ENCODE peak calls at places on chromosomes 7 and 10, in six cellular contexts. X is GM23338; K is right lobe of liver; G is GM23248; M is CD8-positive, alpha-beta T cell; S is right cardiac atrium. P is an unnamed sample. For H3K4me1, the result is how much of the 10 kb centered on the place peaks cover.

GRCh38 chr7:46854958-46855473 is 726.9 kb downstream of the TNS3 start:
- DNase-seq in X (no peak), S (no peak), G (peak), M (no peak), K (no peak), P (no peak)

GRCh38 chr10:21402606-21403083 is 122.8 kb downstream of the SKIDA1 start:
- DNase-seq in K (no peak), X (no peak), M (no peak), G (peak), S (no peak), P (peak)

GRCh38 chr10:132580617-132581016 is 43.0 kb downstream of the INPP5A start:
- DNase-seq in X (no peak), S (no peak), G (no peak), M (no peak), K (no peak), P (no peak)

GRCh38 chr7:146565872-146566271 is 449.3 kb downstream of the CNTNAP2 start:
- DNase-seq in M (no peak), X (peak), G (no peak), K (no peak), S (no peak), P (no peak)

GRCh38 chr10:70925377-70926214 is 37.2 kb upstream of the PCBD1 start:
- DNase-seq in M (peak), X (peak), K (no peak), G (peak), S (peak), P (peak)

GRCh38 chr10:987635-987905 is 664 bp upstream of the GTPBP4 start:
- DNase-seq in K (no peak), G (peak), M (no peak), X (peak), S (no peak), P (peak)

GRCh38 chr10:105699504-105699903 is 1058.4 kb downstream of the SORCS3 start:
- DNase-seq in K (no peak), G (no peak), M (no peak), X (peak), S (no peak), P (no peak)

GRCh38 chr10:133229265-133230022 is 573 bp upstream of the UTF1 start:
- DNase-seq in S (no peak), X (peak), K (no peak), G (peak), M (no peak), P (no peak)

GRCh38 chr7:95441042-95441823 is 6.4 kb upstream of the PON2 start:
- DNase-seq in K (no peak), M (no peak), X (no peak), G (no peak), S (no peak), P (no peak)

GRCh38 chr10:86870679-86871078 is 86.7 kb downstream of the MMRN2 start:
- DNase-seq in G (no peak), M (no peak), S (no peak), X (no peak), K (no peak), P (peak)
- H3K4me1 ChIP-seq in G (under half), M (under half), S (under half), X (half or more), K (under half), P (half or more)

DNA sequence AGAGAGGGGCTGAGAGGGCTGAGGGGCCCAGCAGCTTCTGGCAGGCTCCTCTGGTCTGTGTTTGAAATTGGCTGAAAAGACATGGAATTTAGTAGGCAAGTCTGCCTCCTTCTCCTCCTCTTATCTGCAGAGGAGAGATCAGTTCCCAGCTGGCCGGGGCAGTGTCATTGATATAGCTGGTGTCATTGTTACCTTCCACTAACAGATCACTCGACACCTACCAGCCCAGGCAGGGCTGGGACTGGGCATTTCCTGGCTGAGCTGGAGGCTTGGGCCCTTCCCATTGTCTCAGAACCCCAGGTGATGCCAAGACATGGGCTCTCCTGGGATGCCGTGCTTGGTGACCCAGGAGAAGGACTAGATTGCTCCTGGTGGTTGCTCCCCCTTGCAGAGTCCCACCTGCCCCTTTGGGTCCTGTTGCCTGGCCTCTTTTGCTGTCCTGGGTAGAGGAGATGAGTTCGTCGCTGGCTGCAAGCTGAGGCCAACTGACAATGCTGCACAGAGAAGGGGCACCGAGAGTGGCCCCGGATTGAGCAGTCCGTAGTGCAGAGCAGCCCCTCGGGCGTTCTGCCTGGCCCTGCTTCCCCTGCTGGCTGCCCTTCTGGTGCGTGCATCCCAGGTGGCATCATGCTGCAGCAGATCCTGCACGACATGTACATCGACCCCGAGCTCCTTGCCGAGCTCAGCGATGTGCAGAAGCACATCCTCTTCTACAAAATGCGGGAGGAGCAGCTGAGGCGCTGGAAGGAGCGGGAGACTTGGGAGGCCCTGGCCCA is at the start of gene SH2D4B:
- DNase-seq in K (no peak), S (no peak), M (no peak), G (no peak), X (no peak), P (no peak)
- H3K4me3 ChIP-seq in K (no peak), S (no peak), M (no peak), G (no peak), X (no peak), P (no peak)

GRCh38 chr7:140454657-140455015 is 24.7 kb downstream of the MKRN1 start:
- DNase-seq in G (no peak), K (no peak), M (no peak), X (no peak), S (no peak), P (no peak)

GRCh38 chr7:140456627-140457051 is 22.7 kb downstream of the MKRN1 start:
- DNase-seq in X (no peak), S (peak), M (no peak), G (no peak), K (no peak), P (no peak)

GRCh38 chr7:140458191-140458590 is 21.1 kb downstream of the MKRN1 start:
- DNase-seq in S (no peak), K (no peak), M (no peak), X (no peak), G (no peak), P (peak)

GRCh38 chr7:140453273-140453672 is 26.0 kb downstream of the MKRN1 start:
- DNase-seq in G (no peak), M (no peak), X (no peak), K (no peak), S (no peak), P (no peak)

GRCh38 chr7:140455743-140456142 is 23.6 kb downstream of the MKRN1 start:
- DNase-seq in X (peak), M (no peak), S (no peak), K (no peak), G (no peak), P (peak)
- H3K4me1 ChIP-seq in X (half or more), M (under half), S (under half), K (under half), G (under half), P (under half)

GRCh38 chr7:39606941-39607340 is 16.4 kb upstream of the RALA start:
- DNase-seq in K (no peak), G (no peak), S (no peak), X (no peak), M (no peak), P (no peak)

GRCh38 chr7:39609462-39610149 is 13.8 kb upstream of the RALA start:
- DNase-seq in X (peak), M (no peak), S (peak), G (peak), K (no peak), P (no peak)

GRCh38 chr7:39607865-39608264 is 15.5 kb upstream of the RALA start:
- DNase-seq in G (no peak), K (no peak), S (no peak), X (no peak), M (no peak), P (no peak)

GRCh38 chr7:39608278-39608677 is 15.1 kb upstream of the RALA start:
- DNase-seq in S (no peak), G (no peak), X (peak), M (no peak), K (no peak), P (no peak)

GRCh38 chr7:39609084-39609461 is 14.3 kb upstream of the RALA start:
- DNase-seq in X (no peak), M (no peak), K (no peak), G (peak), S (no peak), P (no peak)
- H3K4me3 ChIP-seq in X (peak), M (peak), K (no peak), G (peak), S (peak), P (no peak)

GRCh38 chr10:103804866-103805265 is 50.5 kb downstream of the SH3PXD2A start:
- DNase-seq in X (no peak), K (no peak), S (no peak), M (no peak), G (no peak), P (no peak)
- H3K4me1 ChIP-seq in X (under half), K (under half), S (under half), M (under half), G (under half), P (under half)

GRCh38 chr10:26000971-26001370 is 66.9 kb downstream of the MYO3A start:
- DNase-seq in X (peak), G (no peak), K (no peak), S (no peak), M (no peak), P (no peak)
- H3K4me3 ChIP-seq in X (no peak), G (no peak), K (no peak), S (no peak), M (no peak), P (no peak)

DNA sequence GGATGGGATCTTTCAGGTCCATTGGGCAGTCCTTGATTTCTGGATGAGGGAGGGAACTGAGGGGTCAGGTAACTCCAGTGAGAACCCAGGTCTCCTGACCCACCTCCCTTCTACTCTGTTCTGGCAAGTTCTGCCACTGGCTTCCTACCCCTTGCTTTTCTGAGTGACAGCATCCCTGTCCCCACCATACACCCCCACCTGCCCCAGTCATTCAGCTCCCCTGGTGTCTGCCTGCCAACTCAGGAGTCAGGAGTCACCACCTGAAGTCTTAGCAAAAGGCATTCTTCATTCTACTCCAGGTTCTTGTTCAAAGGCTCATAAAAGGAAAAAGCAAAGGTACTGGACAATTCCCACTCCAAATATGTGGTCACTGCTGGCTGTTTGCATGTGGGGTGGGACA is 26.6 kb downstream of the CDHR3 start:
- DNase-seq in M (no peak), K (no peak), S (no peak), G (no peak), X (no peak), P (no peak)
- H3K4me1 ChIP-seq in M (under half), K (under half), S (under half), G (under half), X (half or more), P (under half)

GRCh38 chr10:97331304-97331703 is 3.2 kb downstream of the FRAT2 start:
- DNase-seq in M (no peak), X (peak), S (no peak), G (no peak), K (no peak), P (peak)
- H3K4me3 ChIP-seq in M (no peak), X (peak), S (peak), G (peak), K (peak), P (peak)

GRCh38 chr7:73770002-73770859 is at the start of gene CLDN3:
- DNase-seq in S (no peak), K (peak), M (no peak), X (peak), G (peak), P (peak)

GRCh38 chr7:73769481-73770001 is 529 bp downstream of the CLDN3 start:
- DNase-seq in X (no peak), M (no peak), K (no peak), S (no peak), G (no peak), P (no peak)

GRCh38 chr7:73774923-73775322 is 4.9 kb upstream of the CLDN3 start:
- DNase-seq in K (no peak), S (no peak), M (no peak), G (peak), X (no peak), P (no peak)

GRCh38 chr7:73770860-73771665 is 993 bp upstream of the CLDN3 start:
- DNase-seq in K (peak), X (no peak), S (no peak), G (no peak), M (no peak), P (no peak)

DNA sequence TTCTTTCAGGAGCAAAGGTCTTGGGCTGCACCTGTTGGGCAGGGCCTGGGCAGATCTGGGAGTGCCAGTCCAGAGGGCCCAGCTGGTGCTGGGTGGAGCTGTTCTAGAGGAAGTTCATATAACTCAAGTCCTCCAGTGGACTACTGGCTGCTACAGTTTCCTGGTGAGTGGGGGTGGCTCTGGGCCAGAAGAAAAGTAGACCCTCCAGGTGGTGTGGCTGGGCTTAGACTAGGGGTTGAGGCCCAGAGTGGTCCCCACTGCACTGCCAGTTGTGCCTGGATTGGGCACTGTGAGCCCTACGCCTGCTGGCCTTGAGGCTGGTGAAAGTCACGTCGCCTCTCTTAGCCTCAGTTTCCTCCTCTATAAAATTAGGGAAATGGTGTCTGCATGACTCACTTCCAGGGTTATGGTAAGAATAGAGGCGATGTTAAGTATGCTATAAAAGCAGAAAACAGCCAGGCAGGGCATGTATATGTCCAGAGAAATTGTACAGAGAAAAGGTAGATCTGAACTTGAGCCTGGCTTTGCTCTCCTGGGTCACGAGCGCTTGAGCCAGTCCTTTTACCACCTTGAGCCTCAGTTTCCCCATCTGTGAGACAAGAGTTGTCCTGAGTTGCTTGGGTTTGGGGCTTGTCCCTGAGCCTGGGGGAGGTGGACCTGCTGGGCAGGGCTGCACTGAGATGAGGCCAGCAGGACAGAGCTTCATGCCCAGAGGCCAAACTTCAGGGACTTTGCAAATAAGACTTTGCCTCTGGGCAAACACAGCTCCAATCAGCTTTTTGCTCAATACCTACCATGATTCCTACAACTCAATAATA is 3.8 kb upstream of the CLDN3 start:
- DNase-seq in M (no peak), K (peak), G (no peak), S (no peak), X (no peak), P (no peak)
- H3K4me1 ChIP-seq in M (under half), K (under half), G (under half), S (under half), X (under half), P (under half)